ENCODE peak calls at places on chromosomes 5 and 9, in four cellular contexts. One of them, this sample, is unnamed.

GRCh38 chr9:7266911-7267555 is 509.3 kb downstream of the KDM4C start:
- DNase-seq in iPS-NIHi11: no peak
- DNase-seq in ecto neural progenitor cell: no peak
- DNase-seq in choroid plexus epithelial cell: no peak
- DNase-seq in this sample: no peak

GRCh38 chr5:35233601-35234000 is 3.3 kb upstream of the PRLR start:
- DNase-seq in choroid plexus epithelial cell: no peak
- DNase-seq in iPS-NIHi11: no peak
- DNase-seq in ecto neural progenitor cell: no peak
- DNase-seq in this sample: no peak

GRCh38 chr5:115835481-115835880 is 5.9 kb downstream of the ATG12 start:
- DNase-seq in ecto neural progenitor cell: no peak
- DNase-seq in choroid plexus epithelial cell: no peak
- DNase-seq in iPS-NIHi11: no peak
- DNase-seq in this sample: no peak

GRCh38 chr5:530001-530400 is 5.8 kb upstream of the SLC9A3 start:
- DNase-seq in choroid plexus epithelial cell: no peak
- DNase-seq in iPS-NIHi11: no peak
- DNase-seq in ecto neural progenitor cell: no peak
- DNase-seq in this sample: no peak

GRCh38 chr5:138925090-138925635 is 50.0 kb upstream of the LRRTM2 start:
- DNase-seq in iPS-NIHi11: no peak
- DNase-seq in ecto neural progenitor cell: no peak
- DNase-seq in choroid plexus epithelial cell: no peak
- DNase-seq in this sample: no peak

GRCh38 chr5:150213530-150213929 is 23.7 kb downstream of the SLC6A7 start:
- DNase-seq in iPS-NIHi11: no peak
- DNase-seq in ecto neural progenitor cell: no peak
- DNase-seq in choroid plexus epithelial cell: peak
- DNase-seq in this sample: no peak

GRCh38 chr9:113599647-113600476 is 136.3 kb downstream of the RGS3 start:
- DNase-seq in choroid plexus epithelial cell: no peak
- DNase-seq in iPS-NIHi11: no peak
- DNase-seq in ecto neural progenitor cell: no peak
- DNase-seq in this sample: no peak

GRCh38 chr5:43110606-43111170 is 10.0 kb upstream of the ZNF131 start:
- DNase-seq in iPS-NIHi11: peak
- DNase-seq in choroid plexus epithelial cell: peak
- DNase-seq in ecto neural progenitor cell: no peak
- DNase-seq in this sample: no peak

GRCh38 chr9:111597852-111598729 is 1.4 kb downstream of the PTGR1 start:
- DNase-seq in choroid plexus epithelial cell: peak
- DNase-seq in ecto neural progenitor cell: peak
- DNase-seq in iPS-NIHi11: peak
- DNase-seq in this sample: peak

GRCh38 chr9:115349542-115349941 is 231.6 kb upstream of the TNC start:
- DNase-seq in choroid plexus epithelial cell: peak
- DNase-seq in ecto neural progenitor cell: no peak
- DNase-seq in iPS-NIHi11: no peak
- DNase-seq in this sample: no peak

GRCh38 chr5:140833993-140834392 is at the start of gene PCDHA7:
- DNase-seq in choroid plexus epithelial cell: no peak
- DNase-seq in ecto neural progenitor cell: no peak
- DNase-seq in iPS-NIHi11: no peak
- DNase-seq in this sample: no peak

GRCh38 chr9:95506438-95506691 is 10.4 kb downstream of the PTCH1 start:
- DNase-seq in choroid plexus epithelial cell: peak
- DNase-seq in iPS-NIHi11: no peak
- DNase-seq in ecto neural progenitor cell: no peak
- DNase-seq in this sample: peak

This sample was measured in naive thymus-derived CD8-positive, alpha-beta T cell.